ENCODE peak calls at places on chromosome 6, in six cellular contexts. One of them, this sample, is unnamed.

GRCh38 chr6:144352310-144352709 is 67.2 kb downstream of the UTRN start:
- DNase-seq in IMR-90: no peak
- DNase-seq in mesenchymal stem cell: no peak
- DNase-seq in neuronal stem cell: no peak
- DNase-seq in H1: no peak
- DNase-seq in trophoblast cell: no peak
- DNase-seq in this sample: no peak

GRCh38 chr6:163577404-163577803 is 162.9 kb downstream of the QKI start:
- DNase-seq in mesenchymal stem cell: no peak
- DNase-seq in neuronal stem cell: no peak
- DNase-seq in trophoblast cell: no peak
- DNase-seq in IMR-90: no peak
- DNase-seq in H1: no peak
- DNase-seq in this sample: no peak

GRCh38 chr6:159691133-159691962 is 1.7 kb downstream of the SOD2 start:
- DNase-seq in mesenchymal stem cell: peak; percentile 97
- DNase-seq in H1: no peak
- DNase-seq in neuronal stem cell: no peak
- DNase-seq in IMR-90: peak; percentile 92
- DNase-seq in trophoblast cell: peak; percentile 91
- DNase-seq in this sample: no peak

GRCh38 chr6:39881851-39882566 is 52.3 kb downstream of the MOCS1 start:
- DNase-seq in neuronal stem cell: no peak
- DNase-seq in IMR-90: peak; percentile 88
- DNase-seq in trophoblast cell: no peak
- DNase-seq in mesenchymal stem cell: peak; percentile 87
- DNase-seq in H1: no peak
- DNase-seq in this sample: no peak

GRCh38 chr6:158769696-158770446 is 49.3 kb downstream of the EZR start:
- DNase-seq in mesenchymal stem cell: no peak
- DNase-seq in trophoblast cell: no peak
- DNase-seq in neuronal stem cell: no peak
- DNase-seq in H1: no peak
- DNase-seq in IMR-90: no peak
- DNase-seq in this sample: no peak

GRCh38 chr6:28914941-28915340 is 8.8 kb downstream of the TRIM27 start:
- DNase-seq in trophoblast cell: no peak
- DNase-seq in neuronal stem cell: no peak
- DNase-seq in mesenchymal stem cell: no peak
- DNase-seq in IMR-90: peak; percentile 24
- DNase-seq in H1: no peak
- DNase-seq in this sample: no peak

GRCh38 chr6:12802440-12802839 is 85.9 kb downstream of the PHACTR1 start:
- DNase-seq in trophoblast cell: no peak
- DNase-seq in neuronal stem cell: no peak
- DNase-seq in H1: no peak
- DNase-seq in IMR-90: no peak
- DNase-seq in mesenchymal stem cell: no peak
- DNase-seq in this sample: no peak

GRCh38 chr6:163842467-163842866 is 427.9 kb downstream of the QKI start:
- DNase-seq in IMR-90: no peak
- DNase-seq in mesenchymal stem cell: no peak
- DNase-seq in trophoblast cell: no peak
- DNase-seq in H1: no peak
- DNase-seq in neuronal stem cell: no peak
- DNase-seq in this sample: no peak

GRCh38 chr6:9456241-9456658 is 958.6 kb downstream of the TFAP2A start:
- DNase-seq in mesenchymal stem cell: no peak
- DNase-seq in neuronal stem cell: peak; percentile 90
- DNase-seq in trophoblast cell: no peak
- DNase-seq in IMR-90: no peak
- DNase-seq in H1: peak; percentile 47
- DNase-seq in this sample: peak; percentile 27

GRCh38 chr6:68876792-68877493 is 241.9 kb downstream of the ADGRB3 start:
- DNase-seq in H1: no peak
- DNase-seq in neuronal stem cell: no peak
- DNase-seq in mesenchymal stem cell: peak; percentile 31
- DNase-seq in IMR-90: peak; percentile 4
- DNase-seq in trophoblast cell: peak; percentile 45
- DNase-seq in this sample: no peak

GRCh38 chr6:31239854-31240253 is 32.0 kb downstream of the HLA-C start:
- DNase-seq in mesenchymal stem cell: no peak
- DNase-seq in IMR-90: no peak
- DNase-seq in H1: no peak
- DNase-seq in neuronal stem cell: no peak
- DNase-seq in trophoblast cell: no peak
- DNase-seq in this sample: no peak

GRCh38 chr6:29553268-29554057 is 6.1 kb downstream of the UBD start:
- DNase-seq in neuronal stem cell: peak; percentile 58
- DNase-seq in mesenchymal stem cell: peak; percentile 56
- DNase-seq in H1: peak; percentile 85
- DNase-seq in IMR-90: peak; percentile 54
- DNase-seq in trophoblast cell: peak; percentile 46
- DNase-seq in this sample: peak; percentile 89

GRCh38 chr6:166877349-166877748 is 79.0 kb downstream of the RNASET2 start:
- DNase-seq in mesenchymal stem cell: no peak
- DNase-seq in trophoblast cell: no peak
- DNase-seq in IMR-90: no peak
- DNase-seq in H1: no peak
- DNase-seq in neuronal stem cell: no peak
- DNase-seq in this sample: no peak

GRCh38 chr6:137823826-137824501 is 43.1 kb upstream of the TNFAIP3 start:
- DNase-seq in trophoblast cell: peak; percentile 99
- DNase-seq in H1: no peak
- DNase-seq in neuronal stem cell: no peak
- DNase-seq in mesenchymal stem cell: peak; percentile 99
- DNase-seq in IMR-90: peak; percentile 84
- DNase-seq in this sample: no peak

GRCh38 chr6:44216677-44217331 is at the start of gene MYMX:
- DNase-seq in trophoblast cell: no peak
- DNase-seq in mesenchymal stem cell: no peak
- DNase-seq in IMR-90: no peak
- DNase-seq in H1: peak; percentile 79
- DNase-seq in neuronal stem cell: no peak
- DNase-seq in this sample: peak; percentile 72
- H2AFZ ChIP-seq in trophoblast cell: peak within 1 kb of the TSS; percentile 27
- H2AFZ ChIP-seq in mesenchymal stem cell: no peak within 1 kb of the TSS
- H2AFZ ChIP-seq in IMR-90: peak within 1 kb of the TSS; percentile 51
- H2AFZ ChIP-seq in H1: no peak within 1 kb of the TSS
- H2AFZ ChIP-seq in neuronal stem cell: peak within 1 kb of the TSS; percentile 38
- H2AFZ ChIP-seq in this sample: no peak within 1 kb of the TSS

GRCh38 chr6:96836579-96837137 is 619 bp downstream of the GPR63 start:
- DNase-seq in IMR-90: peak; percentile 4
- DNase-seq in neuronal stem cell: peak; percentile 12
- DNase-seq in mesenchymal stem cell: peak; percentile 39
- DNase-seq in H1: no peak
- DNase-seq in trophoblast cell: peak; percentile 13
- DNase-seq in this sample: no peak
- H3K4ac ChIP-seq in IMR-90: peak overlapping the region; percentile 70
- H3K4ac ChIP-seq in neuronal stem cell: no peak overlapping the region
- H3K4ac ChIP-seq in mesenchymal stem cell: peak overlapping the region; percentile 28
- H3K4ac ChIP-seq in H1: no peak overlapping the region
- H3K4ac ChIP-seq in trophoblast cell: no peak overlapping the region
- H3K4ac ChIP-seq in this sample: no peak overlapping the region

GRCh38 chr6:127205031-127205430 is 61.6 kb upstream of the RNF146 start:
- DNase-seq in neuronal stem cell: no peak
- DNase-seq in IMR-90: peak; percentile 7
- DNase-seq in H1: no peak
- DNase-seq in trophoblast cell: no peak
- DNase-seq in mesenchymal stem cell: peak; percentile 71
- DNase-seq in this sample: no peak
- H2AFZ ChIP-seq in neuronal stem cell: no peak overlapping the region
- H2AFZ ChIP-seq in IMR-90: no peak overlapping the region
- H2AFZ ChIP-seq in H1: no peak overlapping the region
- H2AFZ ChIP-seq in trophoblast cell: no peak overlapping the region
- H2AFZ ChIP-seq in mesenchymal stem cell: no peak overlapping the region
- H2AFZ ChIP-seq in this sample: no peak overlapping the region

GRCh38 chr6:90198758-90199425 is 97.8 kb downstream of the BACH2 start:
- DNase-seq in trophoblast cell: no peak
- DNase-seq in neuronal stem cell: no peak
- DNase-seq in H1: no peak
- DNase-seq in mesenchymal stem cell: no peak
- DNase-seq in IMR-90: no peak
- DNase-seq in this sample: no peak
- H3K4ac ChIP-seq in trophoblast cell: no peak overlapping the region
- H3K4ac ChIP-seq in neuronal stem cell: no peak overlapping the region
- H3K4ac ChIP-seq in H1: no peak overlapping the region
- H3K4ac ChIP-seq in mesenchymal stem cell: no peak overlapping the region
- H3K4ac ChIP-seq in IMR-90: peak overlapping the region; percentile 51
- H3K4ac ChIP-seq in this sample: no peak overlapping the region

DNA sequence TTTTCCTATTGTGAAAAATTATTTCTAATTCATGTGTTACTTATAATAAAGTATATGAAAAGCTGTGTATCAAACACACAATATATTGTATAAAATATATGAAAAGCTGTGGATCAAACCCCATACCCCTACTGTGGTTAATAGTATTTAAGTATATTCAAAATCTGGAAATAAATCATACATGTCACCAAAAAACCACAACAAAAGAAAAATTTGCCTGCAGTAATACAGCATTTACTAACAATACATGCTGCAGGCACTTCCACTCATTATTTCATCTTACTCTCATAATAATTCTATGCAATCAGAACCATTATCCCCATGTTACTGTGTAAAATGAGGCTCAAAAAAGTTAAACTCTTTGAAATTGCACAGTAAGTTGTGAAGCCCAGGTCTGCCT is 61.9 kb downstream of the FAM217A start:
- DNase-seq in neuronal stem cell: no peak
- DNase-seq in trophoblast cell: no peak
- DNase-seq in IMR-90: no peak
- DNase-seq in H1: no peak
- DNase-seq in mesenchymal stem cell: no peak
- DNase-seq in this sample: no peak
- H2AFZ ChIP-seq in neuronal stem cell: peak overlapping the region; percentile 83
- H2AFZ ChIP-seq in trophoblast cell: no peak overlapping the region
- H2AFZ ChIP-seq in IMR-90: no peak overlapping the region
- H2AFZ ChIP-seq in H1: no peak overlapping the region
- H2AFZ ChIP-seq in mesenchymal stem cell: no peak overlapping the region
- H2AFZ ChIP-seq in this sample: no peak overlapping the region

GRCh38 chr6:26156850-26157149 is 69.6 kb downstream of the HFE start:
- DNase-seq in neuronal stem cell: no peak
- DNase-seq in IMR-90: no peak
- DNase-seq in mesenchymal stem cell: no peak
- DNase-seq in trophoblast cell: no peak
- DNase-seq in H1: no peak
- DNase-seq in this sample: no peak
- H3K4ac ChIP-seq in neuronal stem cell: no peak overlapping the region
- H3K4ac ChIP-seq in IMR-90: no peak overlapping the region
- H3K4ac ChIP-seq in mesenchymal stem cell: no peak overlapping the region
- H3K4ac ChIP-seq in trophoblast cell: peak overlapping the region; percentile 21
- H3K4ac ChIP-seq in H1: no peak overlapping the region
- H3K4ac ChIP-seq in this sample: peak overlapping the region; percentile 35